ENCODE peak calls at places on chromosome 22, in four cellular contexts. One of them, this sample, is unnamed.

GRCh38 chr22:29427176-29427760 is 11.1 kb upstream of the RFPL1 start:
- DNase-seq in GM23338: no peak
- DNase-seq in transverse colon: no peak
- DNase-seq in endodermal cell: no peak
- DNase-seq in this sample: no peak

GRCh38 chr22:22881116-22882032 is 6.2 kb upstream of the IGLL5 start:
- DNase-seq in GM23338: no peak
- DNase-seq in endodermal cell: peak; percentile 32
- DNase-seq in transverse colon: no peak
- DNase-seq in this sample: no peak

GRCh38 chr22:50276143-50276542 is 6.0 kb upstream of the MAPK11 start:
- DNase-seq in GM23338: peak; percentile 71
- DNase-seq in endodermal cell: peak; percentile 86
- DNase-seq in transverse colon: peak; percentile 81
- DNase-seq in this sample: no peak

GRCh38 chr22:38115423-38116205 is 5.1 kb upstream of the BAIAP2L2 start:
- DNase-seq in endodermal cell: no peak
- DNase-seq in GM23338: no peak
- DNase-seq in transverse colon: no peak
- DNase-seq in this sample: no peak

GRCh38 chr22:36728505-36728904 is 25.0 kb upstream of the CACNG2 start:
- DNase-seq in GM23338: no peak
- DNase-seq in endodermal cell: peak; percentile 41
- DNase-seq in transverse colon: no peak
- DNase-seq in this sample: no peak

GRCh38 chr22:44311855-44312170 is 938 bp downstream of the SHISAL1 start:
- DNase-seq in endodermal cell: no peak
- DNase-seq in transverse colon: no peak
- DNase-seq in GM23338: no peak
- DNase-seq in this sample: no peak

GRCh38 chr22:41780714-41781507 is 19.6 kb upstream of the CCDC134 start:
- DNase-seq in endodermal cell: peak; percentile 64
- DNase-seq in GM23338: peak; percentile 38
- DNase-seq in transverse colon: peak; percentile 81
- DNase-seq in this sample: peak; percentile 85

GRCh38 chr22:48070760-48071159 is 1308.3 kb downstream of the TBC1D22A start:
- DNase-seq in GM23338: peak; percentile 22
- DNase-seq in transverse colon: no peak
- DNase-seq in endodermal cell: peak; percentile 71
- DNase-seq in this sample: no peak

GRCh38 chr22:22682807-22683667 is 38.6 kb downstream of the GGTLC2 start:
- DNase-seq in transverse colon: no peak
- DNase-seq in GM23338: no peak
- DNase-seq in endodermal cell: no peak
- DNase-seq in this sample: no peak

DNA sequence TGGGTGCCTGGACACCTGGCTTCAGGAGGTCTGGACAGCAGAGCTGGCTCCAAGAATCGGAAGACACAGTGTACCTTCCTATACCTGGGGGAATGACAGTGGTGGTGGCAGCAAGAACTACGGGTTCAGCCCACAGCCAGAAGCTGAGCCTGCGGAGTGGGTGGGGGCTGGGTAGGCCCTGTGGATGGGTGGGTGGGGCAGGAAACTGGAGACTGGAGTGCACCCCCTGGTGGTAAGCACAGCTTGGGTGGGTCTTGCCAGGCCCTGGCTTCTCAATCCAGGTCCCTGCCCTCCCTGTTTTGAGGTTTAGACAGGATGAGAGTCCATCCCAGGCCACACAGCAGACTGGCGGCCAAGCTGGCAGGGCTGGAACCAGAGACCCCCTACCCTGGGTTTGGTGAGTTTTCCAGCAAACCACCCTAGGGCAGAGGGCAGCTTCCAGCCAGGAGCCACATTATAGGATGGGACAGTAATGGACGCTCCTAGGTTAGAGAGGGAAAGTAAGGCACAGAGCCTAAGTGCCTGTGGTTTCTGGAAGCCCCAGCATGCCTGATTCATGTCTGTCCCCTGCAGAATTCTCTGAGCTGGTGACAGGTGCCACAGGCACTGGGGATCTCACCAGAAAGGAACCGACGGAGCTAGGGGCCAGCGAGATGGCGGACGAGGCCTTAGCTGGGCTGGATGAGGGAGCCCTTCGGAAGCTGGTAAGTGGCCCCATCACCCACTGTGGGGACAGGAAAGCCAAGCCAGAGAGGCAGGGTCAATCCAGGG is 1.7 kb downstream of the SMTN start:
- DNase-seq in transverse colon: peak; percentile 89
- DNase-seq in endodermal cell: peak; percentile 87
- DNase-seq in GM23338: peak; percentile 79
- DNase-seq in this sample: peak; percentile 26
- TF ChIP-seq CTCF in transverse colon: peak; percentile 61
- TF ChIP-seq CTCF in endodermal cell: peak; percentile 80
- TF ChIP-seq CTCF in GM23338: peak; percentile 70
- TF ChIP-seq CTCF in this sample: peak; percentile 25

DNA sequence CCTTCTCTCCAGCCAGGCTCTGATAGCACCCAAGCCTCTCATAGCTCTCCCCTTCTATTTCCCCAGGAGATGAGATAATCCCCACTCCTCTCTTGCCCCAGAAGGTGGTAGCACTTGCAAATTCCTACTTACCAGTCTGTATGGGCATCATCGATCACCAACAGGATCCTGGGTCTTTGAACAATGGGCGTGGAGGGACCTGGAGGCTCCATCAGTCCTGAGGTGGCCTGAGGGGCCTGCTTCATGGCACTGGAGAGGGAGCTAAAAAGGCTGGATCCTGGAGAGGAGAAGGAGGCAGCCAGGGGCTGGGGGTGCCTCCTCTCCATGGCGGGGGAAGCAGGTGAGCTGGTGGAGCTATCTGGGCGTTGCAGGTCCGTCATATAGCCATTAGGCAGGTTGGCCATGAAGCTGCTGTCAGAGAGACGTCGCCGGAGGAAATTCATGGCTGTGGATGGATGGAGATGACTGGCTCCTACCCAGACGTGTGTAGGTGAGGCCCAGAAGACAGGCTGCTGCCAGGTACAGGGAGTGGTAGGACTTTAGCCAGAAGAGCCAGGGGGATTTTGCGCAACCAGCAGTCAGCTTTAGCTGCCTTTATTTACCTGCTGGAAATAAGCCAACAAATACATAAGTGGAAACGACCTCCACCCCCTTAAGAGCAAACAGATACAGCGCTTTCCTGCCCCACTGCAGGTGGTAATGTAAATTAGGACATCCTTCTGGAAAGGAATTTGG is 51.8 kb downstream of the SYN3 start:
- DNase-seq in endodermal cell: no peak
- DNase-seq in GM23338: no peak
- DNase-seq in transverse colon: no peak
- DNase-seq in this sample: no peak
- H3K27ac ChIP-seq in endodermal cell: no peak overlapping the region
- H3K27ac ChIP-seq in GM23338: no peak overlapping the region
- H3K27ac ChIP-seq in transverse colon: no peak overlapping the region
- H3K27ac ChIP-seq in this sample: no peak overlapping the region

DNA sequence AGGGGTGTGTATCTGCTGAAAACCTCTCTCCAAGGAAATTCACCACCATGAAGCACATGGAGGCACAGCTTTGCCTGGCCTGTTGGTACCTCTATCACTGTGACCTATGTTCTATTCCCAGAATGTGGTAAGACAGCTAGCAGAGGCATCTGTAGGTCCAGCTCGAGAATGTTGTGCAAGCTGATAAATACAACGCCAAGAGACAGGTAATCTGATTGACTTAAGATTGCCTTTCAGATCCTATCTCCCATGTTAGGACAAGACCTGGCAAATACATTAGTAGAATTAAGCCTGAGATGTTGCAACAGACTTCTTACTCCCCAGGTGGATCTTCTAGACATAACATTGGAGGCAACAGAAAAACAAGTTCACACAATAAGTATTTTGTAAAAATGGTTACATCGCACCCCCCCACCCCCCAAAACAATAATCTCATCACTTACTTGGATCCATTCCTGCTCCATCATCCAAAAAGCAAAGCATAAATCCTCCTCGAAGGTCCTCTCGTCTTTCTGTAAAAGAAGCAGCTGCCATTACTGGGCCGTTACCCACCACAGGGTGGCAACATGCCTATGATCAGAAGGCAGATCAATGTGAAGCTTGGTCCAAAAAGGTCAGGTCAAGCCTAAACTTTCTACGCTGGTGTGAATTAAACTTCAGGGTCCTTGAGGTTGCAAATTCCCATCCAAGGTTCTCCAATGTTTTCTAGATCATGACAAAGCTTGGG is 18.5 kb downstream of the MORC2 start:
- DNase-seq in endodermal cell: no peak
- DNase-seq in transverse colon: no peak
- DNase-seq in GM23338: no peak
- DNase-seq in this sample: no peak
- TF ChIP-seq CTCF in endodermal cell: peak; percentile 49
- TF ChIP-seq CTCF in transverse colon: no peak
- TF ChIP-seq CTCF in GM23338: peak; percentile 34
- TF ChIP-seq CTCF in this sample: no peak

GRCh38 chr22:17741866-17742527 is 32.3 kb downstream of the BID start:
- DNase-seq in transverse colon: no peak
- DNase-seq in GM23338: no peak
- DNase-seq in endodermal cell: no peak
- DNase-seq in this sample: no peak

GRCh38 chr22:17739196-17739975 is 34.9 kb downstream of the BID start:
- DNase-seq in transverse colon: no peak
- DNase-seq in endodermal cell: no peak
- DNase-seq in GM23338: no peak
- DNase-seq in this sample: no peak

GRCh38 chr22:17744430-17744829 is 29.8 kb downstream of the BID start:
- DNase-seq in GM23338: no peak
- DNase-seq in transverse colon: no peak
- DNase-seq in endodermal cell: no peak
- DNase-seq in this sample: no peak

GRCh38 chr22:17743661-17744411 is 30.4 kb downstream of the BID start:
- DNase-seq in transverse colon: no peak
- DNase-seq in endodermal cell: peak; percentile 60
- DNase-seq in GM23338: peak; percentile 64
- DNase-seq in this sample: no peak

GRCh38 chr22:17742528-17742902 is 31.8 kb downstream of the BID start:
- DNase-seq in transverse colon: peak; percentile 73
- DNase-seq in endodermal cell: peak; percentile 98
- DNase-seq in GM23338: peak; percentile 95
- DNase-seq in this sample: peak; percentile 73
- H3K27ac ChIP-seq in transverse colon: no peak overlapping the region
- H3K27ac ChIP-seq in endodermal cell: no peak overlapping the region
- H3K27ac ChIP-seq in GM23338: no peak overlapping the region
- H3K27ac ChIP-seq in this sample: no peak overlapping the region

DNA sequence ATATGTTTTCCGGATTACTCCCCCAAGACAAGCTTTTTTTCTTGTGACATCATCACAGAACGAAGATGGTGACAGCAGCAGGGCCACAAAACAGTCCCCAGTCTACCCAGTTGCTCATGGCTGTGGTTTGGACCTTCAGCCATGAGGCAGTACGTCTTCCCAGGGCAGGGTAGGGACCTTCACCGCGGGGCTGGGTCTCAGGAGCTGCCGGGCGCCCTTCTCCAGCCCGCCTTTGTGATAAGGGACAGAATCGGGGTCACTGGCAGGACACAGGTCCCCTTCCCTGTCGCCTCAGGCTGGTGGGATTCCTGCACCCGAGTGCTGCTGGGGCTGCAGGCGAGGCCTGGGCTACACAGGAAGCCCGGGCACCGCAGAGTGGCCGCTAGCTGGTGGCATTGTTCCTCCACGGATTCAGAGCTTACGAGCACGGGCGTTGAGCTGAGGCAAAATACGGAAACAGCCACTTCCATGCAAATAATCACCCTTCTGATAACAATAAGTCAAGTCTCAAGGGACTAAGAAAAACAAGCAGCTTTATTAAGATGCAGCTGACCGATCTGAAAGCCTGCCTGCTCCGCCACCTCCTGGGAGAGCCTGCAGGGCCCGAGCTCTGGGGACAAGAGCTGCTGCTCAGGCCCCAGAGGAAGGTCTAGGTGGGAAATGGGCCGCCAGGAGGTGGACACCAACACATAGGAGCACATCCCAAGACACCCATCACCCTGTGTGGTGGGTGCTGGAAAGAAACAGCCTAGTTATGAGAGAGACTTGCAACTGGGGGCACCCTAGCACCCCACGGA is 12.3 kb downstream of the TBX1 start:
- DNase-seq in transverse colon: no peak
- DNase-seq in GM23338: no peak
- DNase-seq in endodermal cell: no peak
- DNase-seq in this sample: no peak
- TF ChIP-seq CTCF in transverse colon: no peak
- TF ChIP-seq CTCF in GM23338: no peak
- TF ChIP-seq CTCF in endodermal cell: no peak
- TF ChIP-seq CTCF in this sample: no peak

GRCh38 chr22:42958937-42959336 is 56.0 kb downstream of the PACSIN2 start:
- DNase-seq in GM23338: no peak
- DNase-seq in endodermal cell: peak; percentile 10
- DNase-seq in transverse colon: no peak
- DNase-seq in this sample: no peak

GRCh38 chr22:42959472-42960145 is 55.3 kb downstream of the PACSIN2 start:
- DNase-seq in transverse colon: peak; percentile 62
- DNase-seq in GM23338: peak; percentile 55
- DNase-seq in endodermal cell: peak; percentile 51
- DNase-seq in this sample: no peak

GRCh38 chr22:42955842-42956241 is 59.1 kb downstream of the PACSIN2 start:
- DNase-seq in endodermal cell: no peak
- DNase-seq in transverse colon: no peak
- DNase-seq in GM23338: no peak
- DNase-seq in this sample: no peak

GRCh38 chr22:42957958-42958357 is 57.0 kb downstream of the PACSIN2 start:
- DNase-seq in transverse colon: no peak
- DNase-seq in endodermal cell: no peak
- DNase-seq in GM23338: no peak
- DNase-seq in this sample: no peak

DNA sequence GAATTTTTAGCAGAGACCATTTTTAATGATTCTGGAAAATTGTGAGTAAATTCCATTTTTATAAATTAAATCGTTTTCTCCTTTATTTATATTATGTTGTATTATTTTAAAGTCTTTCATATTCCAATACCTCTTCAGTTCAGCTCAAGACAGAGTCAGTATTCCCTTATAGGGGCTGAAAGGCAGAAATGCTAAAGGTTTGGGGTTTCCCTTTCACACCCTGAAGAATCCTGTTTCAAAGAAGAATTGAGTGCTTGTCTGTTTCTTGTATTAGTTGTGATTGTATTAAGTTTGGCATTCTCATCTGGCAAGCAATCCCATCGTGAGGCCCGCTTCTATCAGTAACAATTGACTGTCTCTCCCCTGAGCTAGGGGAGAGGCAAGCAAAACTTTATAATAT is 57.4 kb downstream of the PACSIN2 start:
- DNase-seq in GM23338: no peak
- DNase-seq in endodermal cell: no peak
- DNase-seq in transverse colon: no peak
- DNase-seq in this sample: no peak
- H3K27ac ChIP-seq in GM23338: no peak overlapping the region
- H3K27ac ChIP-seq in endodermal cell: no peak overlapping the region
- H3K27ac ChIP-seq in transverse colon: no peak overlapping the region
- H3K27ac ChIP-seq in this sample: no peak overlapping the region